ENCODE peak calls at places on chromosomes 11 and 22, in four cellular contexts. L is heart right ventricle, Y is PC-3, G is body of pancreas. V is an unnamed sample. For H3K27me3, the result is how much of the 10 kb centered on the place peaks cover.

GRCh38 chr11:71577469-71578004 is 5.1 kb downstream of the KRTAP5-11 start:
- DNase-seq in L (no peak), Y (no peak), G (no peak), V (no peak)

GRCh38 chr11:108766596-108767173 is 101.8 kb downstream of the DDX10 start:
- DNase-seq in L (no peak), Y (no peak), G (no peak), V (no peak)

GRCh38 chr11:17724020-17724908 is 4.9 kb downstream of the MYOD1 start:
- DNase-seq in L (no peak), Y (no peak), G (no peak), V (no peak)

GRCh38 chr11:65498042-65498726 is 661 bp upstream of the MALAT1 start:
- DNase-seq in L (no peak), Y (peak), G (peak), V (peak)

GRCh38 chr11:66617148-66617814 is 851 bp downstream of the RBM14 start:
- DNase-seq in L (peak), Y (peak), G (peak), V (peak)

GRCh38 chr22:21755855-21756284 is 20.3 kb upstream of the YPEL1 start:
- DNase-seq in L (no peak), Y (peak), G (no peak), V (no peak)

GRCh38 chr11:127042445-127042844 is 41.9 kb upstream of the KIRREL3 start:
- DNase-seq in L (no peak), Y (no peak), G (no peak), V (no peak)

GRCh38 chr11:126487711-126488110 is 132.2 kb downstream of the ST3GAL4 start:
- DNase-seq in L (no peak), Y (no peak), G (no peak), V (peak)

GRCh38 chr11:6629892-6630631 is 10.8 kb upstream of the TPP1 start:
- DNase-seq in L (no peak), Y (no peak), G (peak), V (no peak)

GRCh38 chr11:114160884-114161283 is 101.4 kb downstream of the ZBTB16 start:
- DNase-seq in L (no peak), Y (no peak), G (no peak), V (no peak)

GRCh38 chr11:86035164-86035563 is 33.7 kb downstream of the PICALM start:
- DNase-seq in L (no peak), Y (no peak), G (no peak), V (no peak)

GRCh38 chr11:69435161-69435990 is 46.1 kb upstream of the LINC01488 start:
- DNase-seq in L (no peak), Y (no peak), G (no peak), V (peak)

GRCh38 chr11:11171854-11172253 is 181.2 kb downstream of the CSNK2A3 start:
- DNase-seq in L (no peak), Y (no peak), G (no peak), V (no peak)

GRCh38 chr11:110785398-110785797 is 73.2 kb upstream of the ARHGAP20 start:
- DNase-seq in L (no peak), Y (no peak), G (no peak), V (no peak)

GRCh38 chr22:32158712-32159533 is at the start of gene C22orf42:
- DNase-seq in L (no peak), Y (no peak), G (peak), V (no peak)

GRCh38 chr11:73652046-73652730 is 5.8 kb downstream of the PLEKHB1 start:
- DNase-seq in L (no peak), Y (peak), G (peak), V (peak)

GRCh38 chr11:105937331-105937730 is 84.7 kb downstream of the MSANTD4 start:
- DNase-seq in L (no peak), Y (peak), G (no peak), V (no peak)

GRCh38 chr11:122656073-122656630 is 630 bp downstream of the UBASH3B start:
- DNase-seq in L (peak), Y (peak), G (peak), V (peak)

GRCh38 chr22:29184886-29185575 is 20.7 kb upstream of the EMID1 start:
- DNase-seq in L (no peak), Y (no peak), G (no peak), V (no peak)

GRCh38 chr11:125990244-125990643 is 44.4 kb downstream of the VSIG10L2 start:
- DNase-seq in L (no peak), Y (peak), G (peak), V (no peak)

GRCh38 chr11:126834149-126834548 is 166.4 kb downstream of the KIRREL3 start:
- DNase-seq in L (no peak), Y (no peak), G (no peak), V (no peak)

GRCh38 chr11:57224537-57224936 is 12.5 kb downstream of the APLNR start:
- DNase-seq in L (no peak), Y (peak), G (no peak), V (no peak)

GRCh38 chr22:48431014-48431413 is 1396.7 kb downstream of the BRD1 start:
- DNase-seq in L (no peak), Y (no peak), G (no peak), V (no peak)

GRCh38 chr11:35362571-35362980 is 56.8 kb downstream of the SLC1A2 start:
- DNase-seq in L (no peak), Y (peak), G (no peak), V (no peak)

GRCh38 chr22:34645375-34645774 is 420.6 kb upstream of the ISX start:
- DNase-seq in L (no peak), Y (no peak), G (no peak), V (no peak)

GRCh38 chr22:27473533-27473932 is 328.0 kb downstream of the MN1 start:
- DNase-seq in L (no peak), Y (peak), G (no peak), V (no peak)

GRCh38 chr11:44167047-44167446 is 71.6 kb downstream of the EXT2 start:
- DNase-seq in L (no peak), Y (no peak), G (no peak), V (no peak)

GRCh38 chr11:102615894-102616432 is 9.2 kb downstream of the MMP20 start:
- DNase-seq in L (no peak), Y (no peak), G (no peak), V (no peak)

GRCh38 chr11:44950625-44951472 is at the start of gene TP53I11:
- DNase-seq in L (peak), Y (peak), G (peak), V (peak)

GRCh38 chr11:67354314-67355022 is 1.1 kb upstream of the POLD4 start:
- DNase-seq in L (peak), Y (peak), G (peak), V (no peak)

GRCh38 chr11:13963169-13963948 is 836 bp downstream of the SPON1 start:
- DNase-seq in L (peak), Y (no peak), G (no peak), V (no peak)

GRCh38 chr11:18347471-18348125 is 25.2 kb downstream of the GTF2H1 start:
- DNase-seq in L (no peak), Y (peak), G (no peak), V (no peak)

GRCh38 chr22:38505595-38506117 is 455 bp downstream of the DDX17 start:
- DNase-seq in L (peak), Y (peak), G (peak), V (peak)

GRCh38 chr11:43830928-43831440 is 49.6 kb upstream of the ALKBH3 start:
- DNase-seq in L (no peak), Y (peak), G (peak), V (no peak)

GRCh38 chr11:17630936-17631335 is 83.9 kb downstream of the OTOG start:
- DNase-seq in L (no peak), Y (no peak), G (no peak), V (no peak)

GRCh38 chr11:102560555-102561011 is 30.0 kb upstream of the MMP7 start:
- DNase-seq in L (no peak), Y (peak), G (no peak), V (no peak)

GRCh38 chr11:64249563-64250405 is 1.5 kb upstream of the PLCB3 start:
- DNase-seq in L (no peak), Y (no peak), G (no peak), V (no peak)

GRCh38 chr22:29155966-29156365 is 49.7 kb upstream of the EMID1 start:
- DNase-seq in L (no peak), Y (no peak), G (no peak), V (peak)

GRCh38 chr11:76824083-76824939 is 36.4 kb upstream of the ACER3 start:
- DNase-seq in L (no peak), Y (peak), G (no peak), V (no peak)

DNA sequence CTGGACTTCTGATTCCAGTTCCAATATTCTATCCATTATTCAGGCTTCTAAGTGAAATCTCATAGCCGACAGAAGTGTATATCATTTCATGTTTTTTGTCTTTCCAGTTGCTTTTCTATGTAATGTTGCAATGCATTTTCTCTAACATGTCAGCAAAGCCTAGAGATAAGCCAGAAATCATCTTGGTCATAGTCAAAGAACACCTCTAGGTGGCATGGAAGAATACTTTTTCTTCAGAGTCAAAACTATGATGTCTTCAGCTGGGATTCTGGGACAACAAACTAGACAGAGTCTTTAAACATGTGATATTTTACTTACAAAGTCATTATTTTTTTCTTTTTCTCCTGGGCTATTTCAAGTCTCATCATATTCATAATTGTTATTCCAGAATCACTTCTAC is 4.4 kb downstream of the GAS2 start:
- DNase-seq in L (no peak), Y (peak), G (no peak), V (no peak)
- TF ChIP-seq CTCF in L (no peak), Y (peak), G (peak), V (no peak)

GRCh38 chr11:47595967-47596366 is 1.8 kb upstream of the C1QTNF4 start:
- DNase-seq in L (no peak), Y (no peak), G (no peak), V (no peak)

GRCh38 chr11:47593492-47593933 is 698 bp downstream of the C1QTNF4 start:
- DNase-seq in L (no peak), Y (no peak), G (no peak), V (no peak)

GRCh38 chr11:47592970-47593369 is 1.2 kb downstream of the C1QTNF4 start:
- DNase-seq in L (no peak), Y (no peak), G (no peak), V (no peak)

GRCh38 chr11:47593934-47594855 is at the start of gene C1QTNF4:
- DNase-seq in L (no peak), Y (no peak), G (no peak), V (no peak)

GRCh38 chr11:47595029-47595428 is 818 bp upstream of the C1QTNF4 start:
- DNase-seq in L (peak), Y (no peak), G (no peak), V (no peak)
- H3K27me3 ChIP-seq in L (half or more), Y (under half), G (under half), V (under half)

GRCh38 chr11:75403037-75403436 is 3.7 kb downstream of the RPS3 start:
- DNase-seq in L (no peak), Y (no peak), G (no peak), V (no peak)

GRCh38 chr11:75399344-75400109 is at the start of gene RPS3:
- DNase-seq in L (peak), Y (peak), G (peak), V (peak)

GRCh38 chr11:75400110-75400865 is 970 bp downstream of the RPS3 start:
- DNase-seq in L (no peak), Y (peak), G (no peak), V (peak)

GRCh38 chr11:75403983-75404658 is 4.8 kb downstream of the RPS3 start:
- DNase-seq in L (no peak), Y (peak), G (no peak), V (peak)

GRCh38 chr11:75402002-75402773 is 2.9 kb downstream of the RPS3 start:
- DNase-seq in L (no peak), Y (no peak), G (no peak), V (no peak)
- H3K4me3 ChIP-seq in L (no peak), Y (peak), G (no peak), V (no peak)

GRCh38 chr11:41201156-41201555 is 258.3 kb downstream of the LRRC4C start:
- DNase-seq in L (no peak), Y (peak), G (no peak), V (no peak)
- TF ChIP-seq CTCF in L (no peak), Y (peak), G (no peak), V (peak)